ENCODE peak calls at places on chromosomes 11 and 22, in six cellular contexts. One of them, this sample, is unnamed.

GRCh38 chr11:66870616-66871520 is 14.0 kb downstream of the LRFN4 start:
- DNase-seq in iPS-NIHi11: no peak
- DNase-seq in stimulated activated naive CD8-positive, alpha-beta T cell treated with anti-CD3 and anti-CD28 coated beads, Interleukin-15, Interleukin-2, amounts not matched to agents 100 U/mL and 50 U/mL, for 24 hours: no peak
- DNase-seq in activated CD8-positive, alpha-beta memory T cell treated with anti-CD3 and anti-CD28 coated beads, Interleukin-2, amount 50 U/mL, for 48 hours: no peak
- DNase-seq in midbrain: no peak
- DNase-seq in Calu3: no peak
- DNase-seq in this sample: no peak

GRCh38 chr11:6387811-6388599 is 2.3 kb upstream of the SMPD1 start:
- DNase-seq in iPS-NIHi11: no peak
- DNase-seq in stimulated activated naive CD8-positive, alpha-beta T cell treated with anti-CD3 and anti-CD28 coated beads, Interleukin-15, Interleukin-2, amounts not matched to agents 100 U/mL and 50 U/mL, for 24 hours: no peak
- DNase-seq in activated CD8-positive, alpha-beta memory T cell treated with anti-CD3 and anti-CD28 coated beads, Interleukin-2, amount 50 U/mL, for 48 hours: no peak
- DNase-seq in midbrain: no peak
- DNase-seq in Calu3: peak
- DNase-seq in this sample: no peak

GRCh38 chr11:122714021-122714420 is 58.5 kb downstream of the UBASH3B start:
- DNase-seq in iPS-NIHi11: no peak
- DNase-seq in stimulated activated naive CD8-positive, alpha-beta T cell treated with anti-CD3 and anti-CD28 coated beads, Interleukin-15, Interleukin-2, amounts not matched to agents 100 U/mL and 50 U/mL, for 24 hours: no peak
- DNase-seq in activated CD8-positive, alpha-beta memory T cell treated with anti-CD3 and anti-CD28 coated beads, Interleukin-2, amount 50 U/mL, for 48 hours: no peak
- DNase-seq in midbrain: no peak
- DNase-seq in Calu3: no peak
- DNase-seq in this sample: no peak

GRCh38 chr11:85810871-85811611 is at the start of gene SYTL2:
- DNase-seq in iPS-NIHi11: peak
- DNase-seq in stimulated activated naive CD8-positive, alpha-beta T cell treated with anti-CD3 and anti-CD28 coated beads, Interleukin-15, Interleukin-2, amounts not matched to agents 100 U/mL and 50 U/mL, for 24 hours: peak
- DNase-seq in activated CD8-positive, alpha-beta memory T cell treated with anti-CD3 and anti-CD28 coated beads, Interleukin-2, amount 50 U/mL, for 48 hours: peak
- DNase-seq in midbrain: peak
- DNase-seq in Calu3: peak
- DNase-seq in this sample: peak

GRCh38 chr11:285021-285893 is 3.7 kb upstream of the PGGHG start:
- DNase-seq in iPS-NIHi11: no peak
- DNase-seq in stimulated activated naive CD8-positive, alpha-beta T cell treated with anti-CD3 and anti-CD28 coated beads, Interleukin-15, Interleukin-2, amounts not matched to agents 100 U/mL and 50 U/mL, for 24 hours: peak
- DNase-seq in activated CD8-positive, alpha-beta memory T cell treated with anti-CD3 and anti-CD28 coated beads, Interleukin-2, amount 50 U/mL, for 48 hours: no peak
- DNase-seq in midbrain: no peak
- DNase-seq in Calu3: no peak
- DNase-seq in this sample: no peak

GRCh38 chr11:5092821-5093585 is 23.6 kb downstream of the OR52E1 start:
- DNase-seq in iPS-NIHi11: no peak
- DNase-seq in stimulated activated naive CD8-positive, alpha-beta T cell treated with anti-CD3 and anti-CD28 coated beads, Interleukin-15, Interleukin-2, amounts not matched to agents 100 U/mL and 50 U/mL, for 24 hours: no peak
- DNase-seq in activated CD8-positive, alpha-beta memory T cell treated with anti-CD3 and anti-CD28 coated beads, Interleukin-2, amount 50 U/mL, for 48 hours: no peak
- DNase-seq in midbrain: no peak
- DNase-seq in Calu3: no peak
- DNase-seq in this sample: no peak

GRCh38 chr11:1559103-1559951 is 12.7 kb downstream of the DUSP8 start:
- DNase-seq in iPS-NIHi11: peak
- DNase-seq in stimulated activated naive CD8-positive, alpha-beta T cell treated with anti-CD3 and anti-CD28 coated beads, Interleukin-15, Interleukin-2, amounts not matched to agents 100 U/mL and 50 U/mL, for 24 hours: no peak
- DNase-seq in activated CD8-positive, alpha-beta memory T cell treated with anti-CD3 and anti-CD28 coated beads, Interleukin-2, amount 50 U/mL, for 48 hours: no peak
- DNase-seq in midbrain: peak
- DNase-seq in Calu3: peak
- DNase-seq in this sample: peak

GRCh38 chr11:46342237-46342636 is 5.0 kb upstream of the DGKZ start:
- DNase-seq in iPS-NIHi11: no peak
- DNase-seq in stimulated activated naive CD8-positive, alpha-beta T cell treated with anti-CD3 and anti-CD28 coated beads, Interleukin-15, Interleukin-2, amounts not matched to agents 100 U/mL and 50 U/mL, for 24 hours: no peak
- DNase-seq in activated CD8-positive, alpha-beta memory T cell treated with anti-CD3 and anti-CD28 coated beads, Interleukin-2, amount 50 U/mL, for 48 hours: peak
- DNase-seq in midbrain: no peak
- DNase-seq in Calu3: no peak
- DNase-seq in this sample: no peak

GRCh38 chr22:31830721-31831070 is 76.9 kb downstream of the DEPDC5 start:
- DNase-seq in iPS-NIHi11: no peak
- DNase-seq in stimulated activated naive CD8-positive, alpha-beta T cell treated with anti-CD3 and anti-CD28 coated beads, Interleukin-15, Interleukin-2, amounts not matched to agents 100 U/mL and 50 U/mL, for 24 hours: no peak
- DNase-seq in activated CD8-positive, alpha-beta memory T cell treated with anti-CD3 and anti-CD28 coated beads, Interleukin-2, amount 50 U/mL, for 48 hours: no peak
- DNase-seq in midbrain: no peak
- DNase-seq in Calu3: no peak
- DNase-seq in this sample: no peak

GRCh38 chr11:61596539-61596938 is 15.7 kb upstream of the SYT7 start:
- DNase-seq in iPS-NIHi11: no peak
- DNase-seq in stimulated activated naive CD8-positive, alpha-beta T cell treated with anti-CD3 and anti-CD28 coated beads, Interleukin-15, Interleukin-2, amounts not matched to agents 100 U/mL and 50 U/mL, for 24 hours: no peak
- DNase-seq in activated CD8-positive, alpha-beta memory T cell treated with anti-CD3 and anti-CD28 coated beads, Interleukin-2, amount 50 U/mL, for 48 hours: no peak
- DNase-seq in midbrain: no peak
- DNase-seq in Calu3: no peak
- DNase-seq in this sample: no peak

GRCh38 chr11:69092263-69092662 is 43.5 kb downstream of the TPCN2 start:
- DNase-seq in iPS-NIHi11: no peak
- DNase-seq in stimulated activated naive CD8-positive, alpha-beta T cell treated with anti-CD3 and anti-CD28 coated beads, Interleukin-15, Interleukin-2, amounts not matched to agents 100 U/mL and 50 U/mL, for 24 hours: no peak
- DNase-seq in activated CD8-positive, alpha-beta memory T cell treated with anti-CD3 and anti-CD28 coated beads, Interleukin-2, amount 50 U/mL, for 48 hours: no peak
- DNase-seq in midbrain: no peak
- DNase-seq in Calu3: no peak
- DNase-seq in this sample: no peak

This sample was measured in hepatic stellate cell.